ENCODE peak calls at places on chromosomes 6 and 20, in nine cellular contexts. E is heart right ventricle; S is hepatocyte; G is body of pancreas; V is AG04449; W is HepG2; I is heart left ventricle; P is neural progenitor cell; O is CD8-positive, alpha-beta T cell. Y is an unnamed sample.

GRCh38 chr6:129844118-129844891 is 16.8 kb downstream of the TMEM244 start:
- DNase-seq in G (no peak), S (peak), V (peak), E (no peak), P (peak), O (no peak), W (no peak), I (no peak), Y (peak)

GRCh38 chr20:42742926-42743325 is 446.8 kb downstream of the PTPRT start:
- DNase-seq in V (no peak), G (no peak), I (no peak), P (peak), W (no peak), O (no peak), E (no peak), S (no peak), Y (no peak)

GRCh38 chr6:163944897-163945296 is 530.4 kb downstream of the QKI start:
- DNase-seq in O (no peak), E (no peak), W (no peak), V (no peak), G (no peak), P (peak), S (no peak), I (no peak), Y (no peak)

GRCh38 chr20:64082821-64083379 is 1.3 kb downstream of the LKAAEAR1 start:
- DNase-seq in S (no peak), W (no peak), O (no peak), V (no peak), I (no peak), G (no peak), P (no peak), E (no peak), Y (no peak)

GRCh38 chr6:138300469-138300868 is 77.2 kb upstream of the SMIM28 start:
- DNase-seq in G (no peak), V (no peak), O (no peak), W (no peak), I (no peak), P (no peak), E (no peak), S (no peak), Y (no peak)

GRCh38 chr6:130240232-130240631 is 17.5 kb upstream of the SAMD3 start:
- DNase-seq in O (no peak), W (no peak), G (no peak), V (peak), I (no peak), P (no peak), E (no peak), S (peak), Y (peak)

GRCh38 chr6:95593025-95593424 is 15.7 kb downstream of the MANEA start:
- DNase-seq in V (no peak), O (no peak), E (no peak), I (no peak), S (no peak), P (no peak), G (no peak), W (peak), Y (no peak)

GRCh38 chr6:95866732-95867131 is 149.0 kb upstream of the FUT9 start:
- DNase-seq in P (peak), S (peak), V (no peak), I (no peak), G (peak), W (peak), E (no peak), O (no peak), Y (no peak)

GRCh38 chr6:148776321-148776966 is 29.6 kb downstream of the UST start:
- DNase-seq in I (no peak), W (no peak), G (no peak), E (no peak), V (no peak), O (no peak), P (no peak), S (no peak), Y (no peak)

GRCh38 chr6:38155144-38155543 is 335.6 kb downstream of the ZFAND3 start:
- DNase-seq in V (no peak), O (no peak), P (no peak), G (no peak), W (peak), E (peak), S (peak), I (no peak), Y (no peak)

GRCh38 chr20:46012926-46013825 is 4.5 kb downstream of the MMP9 start:
- DNase-seq in V (no peak), W (no peak), I (no peak), S (no peak), P (no peak), O (no peak), E (no peak), G (no peak), Y (no peak)

GRCh38 chr6:119343167-119343566 is 6.4 kb downstream of the MAN1A1 start:
- DNase-seq in E (no peak), P (no peak), O (no peak), S (no peak), W (no peak), I (no peak), V (no peak), G (no peak), Y (no peak)
- TF ChIP-seq CTCF in E (no peak), P (no peak), O (no peak), S (no peak), W (no peak), I (no peak), V (no peak), G (no peak), Y (no peak)

GRCh38 chr6:31180500-31180899 is 10.0 kb upstream of the POU5F1 start:
- DNase-seq in I (peak), G (no peak), P (no peak), E (peak), V (no peak), S (no peak), O (peak), W (no peak), Y (no peak)
- H3K4me3 ChIP-seq in I (peak), G (no peak), P (no peak), E (peak), V (peak), S (no peak), O (peak), W (no peak), Y (peak)

GRCh38 chr6:13328076-13328874 is at the start of gene TBC1D7:
- DNase-seq in O (peak), E (peak), V (peak), P (peak), W (peak), I (peak), G (peak), S (peak), Y (peak)
- TF ChIP-seq CTCF in O (no peak), E (no peak), V (no peak), P (peak), W (peak), I (peak), G (peak), S (peak), Y (peak)

GRCh38 chr20:4318891-4319290 is 303.5 kb upstream of the RNF24 start:
- DNase-seq in P (no peak), W (no peak), S (no peak), E (no peak), V (no peak), G (no peak), O (no peak), I (no peak), Y (no peak)

GRCh38 chr20:4325548-4326187 is 310.3 kb upstream of the RNF24 start:
- DNase-seq in P (no peak), I (no peak), O (no peak), E (peak), V (no peak), W (no peak), G (no peak), S (no peak), Y (no peak)

GRCh38 chr20:4324611-4325238 is 309.4 kb upstream of the RNF24 start:
- DNase-seq in W (no peak), O (no peak), G (no peak), E (no peak), V (no peak), I (no peak), S (no peak), P (no peak), Y (no peak)

GRCh38 chr20:4320284-4320683 is 304.9 kb upstream of the RNF24 start:
- DNase-seq in S (no peak), G (no peak), V (no peak), O (no peak), E (no peak), P (no peak), W (no peak), I (no peak), Y (no peak)

DNA sequence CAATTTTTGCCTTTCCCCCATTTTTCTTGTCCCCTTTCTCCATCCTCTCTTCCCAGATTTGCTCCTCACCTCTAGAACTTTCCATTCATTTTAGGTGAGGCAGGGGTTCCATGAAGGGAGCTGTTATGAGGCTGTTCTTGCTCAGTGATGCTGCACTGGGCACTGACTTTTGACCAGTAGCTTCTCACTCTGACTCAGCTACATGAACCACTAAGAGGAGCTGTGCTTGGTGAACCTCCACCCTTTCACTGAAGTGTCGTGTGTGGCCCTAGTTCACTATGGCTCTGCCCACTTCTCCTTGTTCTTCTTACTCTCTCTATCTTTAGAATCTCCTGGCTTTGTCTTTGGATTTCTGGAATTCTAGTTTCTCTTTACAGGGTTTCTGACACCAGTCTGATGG is 307.1 kb upstream of the RNF24 start:
- DNase-seq in E (no peak), P (no peak), O (no peak), S (no peak), V (no peak), G (no peak), I (no peak), W (no peak), Y (no peak)
- H3K4me3 ChIP-seq in E (no peak), P (no peak), O (no peak), S (no peak), V (no peak), G (no peak), I (no peak), W (no peak), Y (no peak)